ENCODE peak calls at places on chromosomes 4 and X, in nine cellular contexts. T is type B pancreatic cell; N is transverse colon; A is endothelial cell; P is AG09309; I is GM13977; B is Calu3; E is CD8-positive, alpha-beta T cell; O is colonic mucosa. X is an unnamed sample.

GRCh38 chr4:6463311-6464289 is 8.8 kb downstream of the PPP2R2C start:
- DNase-seq in T (peak; percentile 58), N (no peak), A (no peak), P (no peak), I (no peak), B (no peak), E (no peak), O (no peak), X (peak; percentile 71)

GRCh38 chrX:46327229-46328081 is 217.8 kb downstream of the ZNF674 start:
- DNase-seq in T (no peak), N (peak; percentile 31), A (peak; percentile 27), P (no peak), I (no peak), B (peak; percentile 77), E (no peak), O (peak; percentile 43), X (no peak)

GRCh38 chrX:138845791-138846190 is 134.3 kb upstream of the FGF13 start:
- DNase-seq in T (no peak), N (no peak), A (no peak), P (no peak), I (no peak), B (no peak), E (no peak), O (no peak), X (no peak)

GRCh38 chrX:107205770-107206696 is at the start of the genes DNAAF6 and NUP62CL:
- DNase-seq in T (peak; percentile 72), N (peak; percentile 72), A (peak; percentile 69), P (no peak), I (peak; percentile 34), B (peak; percentile 84), E (peak; percentile 64), O (peak; percentile 75), X (no peak)

GRCh38 chr4:5971077-5971447 is 47.2 kb downstream of the C4orf50 start:
- DNase-seq in T (no peak), N (no peak), A (no peak), P (no peak), I (no peak), B (no peak), E (no peak), O (no peak), X (peak; percentile 60)

GRCh38 chr4:184860018-184860530 is 34.3 kb upstream of the ACSL1 start:
- DNase-seq in T (no peak), N (no peak), A (no peak), P (no peak), I (peak; percentile 48), B (no peak), E (no peak), O (no peak), X (no peak)

GRCh38 chr4:161143375-161143774 is 1020.4 kb downstream of the FSTL5 start:
- DNase-seq in T (no peak), N (no peak), A (no peak), P (no peak), I (no peak), B (no peak), E (no peak), O (no peak), X (no peak)

GRCh38 chr4:24260922-24261581 is 323.3 kb downstream of the DHX15 start:
- DNase-seq in T (no peak), N (no peak), A (no peak), P (no peak), I (no peak), B (no peak), E (no peak), O (no peak), X (no peak)

GRCh38 chr4:23368081-23368697 is 521.7 kb downstream of the PPARGC1A start:
- DNase-seq in T (no peak), N (peak; percentile 44), A (peak; percentile 45), P (no peak), I (no peak), B (peak; percentile 48), E (no peak), O (peak; percentile 50), X (no peak)

GRCh38 chr4:60216752-60217151 is 983.4 kb upstream of the ADGRL3 start:
- DNase-seq in T (no peak), N (no peak), A (no peak), P (no peak), I (no peak), B (no peak), E (no peak), O (no peak), X (no peak)

GRCh38 chr4:114752404-114752803 is 153.8 kb downstream of the UGT8 start:
- DNase-seq in T (no peak), N (no peak), A (no peak), P (no peak), I (no peak), B (no peak), E (no peak), O (no peak), X (no peak)

GRCh38 chr4:17276821-17277220 is 235.1 kb downstream of the QDPR start:
- DNase-seq in T (no peak), N (no peak), A (no peak), P (peak; percentile 16), I (no peak), B (no peak), E (no peak), O (peak; percentile 16), X (no peak)

GRCh38 chr4:84750260-84750955 is 167.5 kb downstream of the CDS1 start:
- DNase-seq in T (no peak), N (no peak), A (no peak), P (peak; percentile 23), I (peak; percentile 27), B (peak; percentile 1), E (no peak), O (no peak), X (no peak)

GRCh38 chr4:145315828-145316227 is 135.4 kb upstream of the OTUD4 start:
- DNase-seq in T (no peak), N (no peak), A (no peak), P (peak; percentile 94), I (no peak), B (no peak), E (no peak), O (no peak), X (no peak)

GRCh38 chr4:103032575-103032974 is 13.1 kb upstream of the SLC9B1 start:
- DNase-seq in T (no peak), N (peak; percentile 14), A (peak; percentile 29), P (no peak), I (no peak), B (peak; percentile 42), E (no peak), O (no peak), X (no peak)

GRCh38 chrX:43949669-43950068 is 23.5 kb downstream of the NDP start:
- DNase-seq in T (no peak), N (peak; percentile 22), A (peak; percentile 32), P (no peak), I (no peak), B (peak; percentile 40), E (peak; percentile 27), O (no peak), X (no peak)

GRCh38 chr4:1379351-1379781 is 26.9 kb downstream of the NKX1-1 start:
- DNase-seq in T (no peak), N (no peak), A (no peak), P (no peak), I (no peak), B (no peak), E (no peak), O (no peak), X (no peak)

GRCh38 chrX:22150371-22150770 is 118.2 kb downstream of the PHEX start:
- DNase-seq in T (no peak), N (no peak), A (no peak), P (no peak), I (no peak), B (no peak), E (no peak), O (no peak), X (no peak)

GRCh38 chr4:11503166-11503565 is 74.5 kb upstream of the HS3ST1 start:
- DNase-seq in T (no peak), N (no peak), A (no peak), P (no peak), I (no peak), B (peak; percentile 10), E (no peak), O (no peak), X (no peak)

GRCh38 chr4:22444813-22445212 is 71.1 kb downstream of the ADGRA3 start:
- DNase-seq in T (no peak), N (no peak), A (no peak), P (no peak), I (no peak), B (no peak), E (no peak), O (no peak), X (no peak)

DNA sequence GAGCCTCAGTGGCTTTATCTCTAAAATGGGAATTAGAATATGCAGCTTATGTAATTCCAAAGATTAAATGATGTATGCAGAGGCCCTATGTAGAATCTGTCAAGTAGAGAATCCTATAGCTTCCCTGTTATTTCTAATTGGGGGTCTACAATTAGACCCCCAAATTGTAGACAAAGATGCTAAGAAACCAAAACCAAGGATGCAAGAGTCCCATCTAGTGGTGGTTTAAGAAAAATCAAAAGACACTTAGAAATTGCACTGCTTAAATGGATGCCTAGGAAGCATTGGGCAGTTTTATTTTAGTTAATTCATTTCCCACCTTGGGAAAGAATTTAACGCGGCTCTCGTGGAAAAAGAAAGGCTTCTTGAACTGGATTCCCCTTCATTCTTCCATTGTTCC is 115.2 kb downstream of the GABRA2 start:
- DNase-seq in T (no peak), N (no peak), A (no peak), P (no peak), I (no peak), B (no peak), E (no peak), O (no peak), X (no peak)
- TF ChIP-seq CTCF in T (peak; percentile 65), N (no peak), A (no peak), P (no peak), I (peak; percentile 26), B (no peak), E (no peak), O (no peak), X (no peak)

DNA sequence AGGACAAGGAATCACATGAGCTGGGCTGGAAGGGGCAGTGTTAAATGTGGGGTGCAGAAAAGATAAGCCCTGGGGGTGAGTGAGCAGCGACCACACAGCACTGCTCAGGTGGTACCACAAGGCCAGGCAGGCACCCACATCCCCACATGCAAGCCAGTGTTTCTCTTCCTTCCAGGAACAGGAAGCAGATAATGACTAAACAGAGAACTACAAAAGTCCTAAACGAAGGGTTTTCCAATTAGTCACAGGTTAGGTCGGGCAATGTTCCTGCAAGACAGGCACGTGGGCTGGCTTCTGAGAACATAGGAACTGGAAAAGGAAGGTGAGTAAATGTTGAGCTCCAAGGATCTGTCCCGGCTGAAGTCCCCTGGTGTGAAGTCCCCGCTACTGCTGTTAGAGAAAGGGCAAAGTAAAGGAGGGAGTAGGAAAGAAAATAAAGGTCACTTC is 19.5 kb downstream of the RELL1 start:
- DNase-seq in T (no peak), N (peak; percentile 50), A (peak; percentile 18), P (peak; percentile 43), I (no peak), B (peak; percentile 64), E (peak; percentile 12), O (peak; percentile 54), X (no peak)
- TF ChIP-seq CTCF in T (no peak), N (no peak), A (no peak), P (peak; percentile 14), I (no peak), B (no peak), E (no peak), O (no peak), X (no peak)

GRCh38 chr4:129146639-129147038 is 50.7 kb downstream of the C4orf33 start:
- DNase-seq in T (no peak), N (no peak), A (no peak), P (no peak), I (no peak), B (no peak), E (no peak), O (no peak), X (no peak)
- TF ChIP-seq CTCF in T (no peak), N (no peak), A (no peak), P (no peak), I (no peak), B (no peak), E (no peak), O (no peak), X (no peak)

GRCh38 chrX:17697191-17697590 is 40.1 kb upstream of the SCML1 start:
- DNase-seq in T (no peak), N (no peak), A (no peak), P (no peak), I (no peak), B (no peak), E (no peak), O (no peak), X (no peak)
- TF ChIP-seq CTCF in T (peak; percentile 40), N (no peak), A (no peak), P (peak; percentile 10), I (no peak), B (no peak), E (no peak), O (no peak), X (no peak)